ENCODE peak calls at places on chromosomes 16 and 17, in five cellular contexts. One of them, this sample, is unnamed.

GRCh38 chr17:41415833-41416335 is 8.5 kb downstream of the KRT37 start:
- DNase-seq in esophagus squamous epithelium: no peak
- DNase-seq in stimulated activated naive B cell treated with anti-CD40 and anti-IgM and Interleukin-4, amounts not matched to agents 10 μg/mL and 1 μg/mL and 100 μg/mL, for 72 hours: no peak
- DNase-seq in BJ: peak
- DNase-seq in EL: peak
- DNase-seq in this sample: peak

GRCh38 chr16:9077001-9077809 is 14.2 kb upstream of the HAPSTR1 start:
- DNase-seq in esophagus squamous epithelium: no peak
- DNase-seq in stimulated activated naive B cell treated with anti-CD40 and anti-IgM and Interleukin-4, amounts not matched to agents 10 μg/mL and 1 μg/mL and 100 μg/mL, for 72 hours: no peak
- DNase-seq in BJ: peak
- DNase-seq in EL: peak
- DNase-seq in this sample: no peak

GRCh38 chr16:1705688-1706385 is at the start of gene MAPK8IP3:
- DNase-seq in esophagus squamous epithelium: peak
- DNase-seq in stimulated activated naive B cell treated with anti-CD40 and anti-IgM and Interleukin-4, amounts not matched to agents 10 μg/mL and 1 μg/mL and 100 μg/mL, for 72 hours: peak
- DNase-seq in BJ: peak
- DNase-seq in EL: peak
- DNase-seq in this sample: peak

GRCh38 chr17:6596941-6597340 is 40.6 kb upstream of the PITPNM3 start:
- DNase-seq in esophagus squamous epithelium: no peak
- DNase-seq in stimulated activated naive B cell treated with anti-CD40 and anti-IgM and Interleukin-4, amounts not matched to agents 10 μg/mL and 1 μg/mL and 100 μg/mL, for 72 hours: no peak
- DNase-seq in BJ: no peak
- DNase-seq in EL: no peak
- DNase-seq in this sample: no peak

GRCh38 chr17:55601874-55602364 is 90.7 kb upstream of the SMIM36 start:
- DNase-seq in esophagus squamous epithelium: no peak
- DNase-seq in stimulated activated naive B cell treated with anti-CD40 and anti-IgM and Interleukin-4, amounts not matched to agents 10 μg/mL and 1 μg/mL and 100 μg/mL, for 72 hours: peak
- DNase-seq in BJ: no peak
- DNase-seq in EL: peak
- DNase-seq in this sample: no peak

GRCh38 chr16:27617678-27618077 is 67.7 kb downstream of the KATNIP start:
- DNase-seq in esophagus squamous epithelium: no peak
- DNase-seq in stimulated activated naive B cell treated with anti-CD40 and anti-IgM and Interleukin-4, amounts not matched to agents 10 μg/mL and 1 μg/mL and 100 μg/mL, for 72 hours: no peak
- DNase-seq in BJ: no peak
- DNase-seq in EL: no peak
- DNase-seq in this sample: no peak

GRCh38 chr17:42121066-42121769 is at the start of gene KAT2A:
- DNase-seq in esophagus squamous epithelium: no peak
- DNase-seq in stimulated activated naive B cell treated with anti-CD40 and anti-IgM and Interleukin-4, amounts not matched to agents 10 μg/mL and 1 μg/mL and 100 μg/mL, for 72 hours: peak
- DNase-seq in BJ: no peak
- DNase-seq in EL: peak
- DNase-seq in this sample: peak

GRCh38 chr17:42566873-42567573 is at the start of gene MLX:
- DNase-seq in esophagus squamous epithelium: peak
- DNase-seq in stimulated activated naive B cell treated with anti-CD40 and anti-IgM and Interleukin-4, amounts not matched to agents 10 μg/mL and 1 μg/mL and 100 μg/mL, for 72 hours: peak
- DNase-seq in BJ: peak
- DNase-seq in EL: peak
- DNase-seq in this sample: peak

GRCh38 chr17:21095735-21096134 is 31.0 kb upstream of the DHRS7B start:
- DNase-seq in esophagus squamous epithelium: no peak
- DNase-seq in stimulated activated naive B cell treated with anti-CD40 and anti-IgM and Interleukin-4, amounts not matched to agents 10 μg/mL and 1 μg/mL and 100 μg/mL, for 72 hours: no peak
- DNase-seq in BJ: no peak
- DNase-seq in EL: no peak
- DNase-seq in this sample: no peak

GRCh38 chr16:59698341-59698979 is 964.3 kb upstream of the GOT2 start:
- DNase-seq in esophagus squamous epithelium: no peak
- DNase-seq in stimulated activated naive B cell treated with anti-CD40 and anti-IgM and Interleukin-4, amounts not matched to agents 10 μg/mL and 1 μg/mL and 100 μg/mL, for 72 hours: no peak
- DNase-seq in BJ: no peak
- DNase-seq in EL: peak
- DNase-seq in this sample: no peak

GRCh38 chr17:35889818-35890773 is 9.9 kb upstream of the CCL5 start:
- DNase-seq in esophagus squamous epithelium: no peak
- DNase-seq in stimulated activated naive B cell treated with anti-CD40 and anti-IgM and Interleukin-4, amounts not matched to agents 10 μg/mL and 1 μg/mL and 100 μg/mL, for 72 hours: no peak
- DNase-seq in BJ: peak
- DNase-seq in EL: peak
- DNase-seq in this sample: no peak

GRCh38 chr17:60554377-60554788 is 28.3 kb upstream of the APPBP2 start:
- DNase-seq in esophagus squamous epithelium: no peak
- DNase-seq in stimulated activated naive B cell treated with anti-CD40 and anti-IgM and Interleukin-4, amounts not matched to agents 10 μg/mL and 1 μg/mL and 100 μg/mL, for 72 hours: no peak
- DNase-seq in BJ: peak
- DNase-seq in EL: peak
- DNase-seq in this sample: no peak

GRCh38 chr17:77571562-77571981 is 386.9 kb upstream of the TNRC6C start:
- DNase-seq in esophagus squamous epithelium: no peak
- DNase-seq in stimulated activated naive B cell treated with anti-CD40 and anti-IgM and Interleukin-4, amounts not matched to agents 10 μg/mL and 1 μg/mL and 100 μg/mL, for 72 hours: no peak
- DNase-seq in BJ: no peak
- DNase-seq in EL: no peak
- DNase-seq in this sample: no peak

GRCh38 chr17:31321971-31322370 is 549 bp upstream of the EVI2A start:
- DNase-seq in esophagus squamous epithelium: no peak
- DNase-seq in stimulated activated naive B cell treated with anti-CD40 and anti-IgM and Interleukin-4, amounts not matched to agents 10 μg/mL and 1 μg/mL and 100 μg/mL, for 72 hours: no peak
- DNase-seq in BJ: no peak
- DNase-seq in EL: no peak
- DNase-seq in this sample: no peak

GRCh38 chr17:4594406-4595349 is 10.3 kb downstream of the SMTNL2 start:
- DNase-seq in esophagus squamous epithelium: no peak
- DNase-seq in stimulated activated naive B cell treated with anti-CD40 and anti-IgM and Interleukin-4, amounts not matched to agents 10 μg/mL and 1 μg/mL and 100 μg/mL, for 72 hours: no peak
- DNase-seq in BJ: no peak
- DNase-seq in EL: no peak
- DNase-seq in this sample: no peak

GRCh38 chr16:58098207-58099096 is 30.7 kb downstream of the CFAP20 start:
- DNase-seq in esophagus squamous epithelium: no peak
- DNase-seq in stimulated activated naive B cell treated with anti-CD40 and anti-IgM and Interleukin-4, amounts not matched to agents 10 μg/mL and 1 μg/mL and 100 μg/mL, for 72 hours: no peak
- DNase-seq in BJ: peak
- DNase-seq in EL: peak
- DNase-seq in this sample: no peak

GRCh38 chr17:11880714-11881113 is 116.6 kb downstream of the ZNF18 start:
- DNase-seq in esophagus squamous epithelium: no peak
- DNase-seq in stimulated activated naive B cell treated with anti-CD40 and anti-IgM and Interleukin-4, amounts not matched to agents 10 μg/mL and 1 μg/mL and 100 μg/mL, for 72 hours: no peak
- DNase-seq in BJ: no peak
- DNase-seq in EL: no peak
- DNase-seq in this sample: no peak

GRCh38 chr17:33992113-33992512 is 263.0 kb upstream of the CCL2 start:
- DNase-seq in esophagus squamous epithelium: no peak
- DNase-seq in stimulated activated naive B cell treated with anti-CD40 and anti-IgM and Interleukin-4, amounts not matched to agents 10 μg/mL and 1 μg/mL and 100 μg/mL, for 72 hours: no peak
- DNase-seq in BJ: no peak
- DNase-seq in EL: no peak
- DNase-seq in this sample: no peak

GRCh38 chr16:2288701-2289100 is 20.8 kb upstream of the RNPS1 start:
- DNase-seq in esophagus squamous epithelium: no peak
- DNase-seq in stimulated activated naive B cell treated with anti-CD40 and anti-IgM and Interleukin-4, amounts not matched to agents 10 μg/mL and 1 μg/mL and 100 μg/mL, for 72 hours: no peak
- DNase-seq in BJ: no peak
- DNase-seq in EL: no peak
- DNase-seq in this sample: no peak

GRCh38 chr17:65131946-65132345 is 5.2 kb upstream of the RGS9 start:
- DNase-seq in esophagus squamous epithelium: no peak
- DNase-seq in stimulated activated naive B cell treated with anti-CD40 and anti-IgM and Interleukin-4, amounts not matched to agents 10 μg/mL and 1 μg/mL and 100 μg/mL, for 72 hours: no peak
- DNase-seq in BJ: peak
- DNase-seq in EL: peak
- DNase-seq in this sample: no peak

GRCh38 chr17:59451706-59452105 is 113.7 kb upstream of the DHX40 start:
- DNase-seq in esophagus squamous epithelium: no peak
- DNase-seq in stimulated activated naive B cell treated with anti-CD40 and anti-IgM and Interleukin-4, amounts not matched to agents 10 μg/mL and 1 μg/mL and 100 μg/mL, for 72 hours: no peak
- DNase-seq in BJ: no peak
- DNase-seq in EL: peak
- DNase-seq in this sample: no peak

GRCh38 chr17:32227910-32228309 is 37.7 kb upstream of the RHBDL3 start:
- DNase-seq in esophagus squamous epithelium: no peak
- DNase-seq in stimulated activated naive B cell treated with anti-CD40 and anti-IgM and Interleukin-4, amounts not matched to agents 10 μg/mL and 1 μg/mL and 100 μg/mL, for 72 hours: no peak
- DNase-seq in BJ: no peak
- DNase-seq in EL: no peak
- DNase-seq in this sample: no peak

GRCh38 chr17:39094607-39095308 is 56.7 kb downstream of the PLXDC1 start:
- DNase-seq in esophagus squamous epithelium: no peak
- DNase-seq in stimulated activated naive B cell treated with anti-CD40 and anti-IgM and Interleukin-4, amounts not matched to agents 10 μg/mL and 1 μg/mL and 100 μg/mL, for 72 hours: no peak
- DNase-seq in BJ: no peak
- DNase-seq in EL: no peak
- DNase-seq in this sample: no peak

GRCh38 chr17:42687707-42688275 is 5.5 kb downstream of the CNTNAP1 start:
- DNase-seq in esophagus squamous epithelium: no peak
- DNase-seq in stimulated activated naive B cell treated with anti-CD40 and anti-IgM and Interleukin-4, amounts not matched to agents 10 μg/mL and 1 μg/mL and 100 μg/mL, for 72 hours: no peak
- DNase-seq in BJ: no peak
- DNase-seq in EL: no peak
- DNase-seq in this sample: no peak

GRCh38 chr17:43384476-43384862 is 14.3 kb upstream of the ARL4D start:
- DNase-seq in esophagus squamous epithelium: no peak
- DNase-seq in stimulated activated naive B cell treated with anti-CD40 and anti-IgM and Interleukin-4, amounts not matched to agents 10 μg/mL and 1 μg/mL and 100 μg/mL, for 72 hours: no peak
- DNase-seq in BJ: no peak
- DNase-seq in EL: no peak
- DNase-seq in this sample: no peak

GRCh38 chr17:74474043-74474792 is 7.8 kb downstream of the CD300A start:
- DNase-seq in esophagus squamous epithelium: no peak
- DNase-seq in stimulated activated naive B cell treated with anti-CD40 and anti-IgM and Interleukin-4, amounts not matched to agents 10 μg/mL and 1 μg/mL and 100 μg/mL, for 72 hours: no peak
- DNase-seq in BJ: no peak
- DNase-seq in EL: no peak
- DNase-seq in this sample: no peak

GRCh38 chr16:56848955-56849689 is 15.9 kb upstream of the SLC12A3 start:
- DNase-seq in esophagus squamous epithelium: no peak
- DNase-seq in stimulated activated naive B cell treated with anti-CD40 and anti-IgM and Interleukin-4, amounts not matched to agents 10 μg/mL and 1 μg/mL and 100 μg/mL, for 72 hours: no peak
- DNase-seq in BJ: no peak
- DNase-seq in EL: peak
- DNase-seq in this sample: peak

GRCh38 chr16:57244767-57245471 is at the start of gene ARL2BP:
- DNase-seq in esophagus squamous epithelium: peak
- DNase-seq in stimulated activated naive B cell treated with anti-CD40 and anti-IgM and Interleukin-4, amounts not matched to agents 10 μg/mL and 1 μg/mL and 100 μg/mL, for 72 hours: peak
- DNase-seq in BJ: peak
- DNase-seq in EL: peak
- DNase-seq in this sample: peak

GRCh38 chr17:64718058-64718457 is 56.0 kb upstream of the SMURF2 start:
- DNase-seq in esophagus squamous epithelium: no peak
- DNase-seq in stimulated activated naive B cell treated with anti-CD40 and anti-IgM and Interleukin-4, amounts not matched to agents 10 μg/mL and 1 μg/mL and 100 μg/mL, for 72 hours: no peak
- DNase-seq in BJ: no peak
- DNase-seq in EL: no peak
- DNase-seq in this sample: no peak

GRCh38 chr16:57998992-57999365 is 1.5 kb downstream of the ZNF319 start:
- DNase-seq in esophagus squamous epithelium: no peak
- DNase-seq in stimulated activated naive B cell treated with anti-CD40 and anti-IgM and Interleukin-4, amounts not matched to agents 10 μg/mL and 1 μg/mL and 100 μg/mL, for 72 hours: no peak
- DNase-seq in BJ: no peak
- DNase-seq in EL: no peak
- DNase-seq in this sample: no peak

GRCh38 chr17:70552982-70553334 is 383.6 kb downstream of the KCNJ2 start:
- DNase-seq in esophagus squamous epithelium: no peak
- DNase-seq in stimulated activated naive B cell treated with anti-CD40 and anti-IgM and Interleukin-4, amounts not matched to agents 10 μg/mL and 1 μg/mL and 100 μg/mL, for 72 hours: no peak
- DNase-seq in BJ: no peak
- DNase-seq in EL: no peak
- DNase-seq in this sample: no peak

GRCh38 chr17:73017653-73018052 is 74.8 kb downstream of the SLC39A11 start:
- DNase-seq in esophagus squamous epithelium: no peak
- DNase-seq in stimulated activated naive B cell treated with anti-CD40 and anti-IgM and Interleukin-4, amounts not matched to agents 10 μg/mL and 1 μg/mL and 100 μg/mL, for 72 hours: no peak
- DNase-seq in BJ: peak
- DNase-seq in EL: peak
- DNase-seq in this sample: no peak

GRCh38 chr16:49532243-49532870 is 158.8 kb downstream of the C16orf78 start:
- DNase-seq in esophagus squamous epithelium: no peak
- DNase-seq in stimulated activated naive B cell treated with anti-CD40 and anti-IgM and Interleukin-4, amounts not matched to agents 10 μg/mL and 1 μg/mL and 100 μg/mL, for 72 hours: no peak
- DNase-seq in BJ: no peak
- DNase-seq in EL: no peak
- DNase-seq in this sample: no peak

GRCh38 chr16:1614226-1615102 is 2.3 kb downstream of the CRAMP1 start:
- DNase-seq in esophagus squamous epithelium: no peak
- DNase-seq in stimulated activated naive B cell treated with anti-CD40 and anti-IgM and Interleukin-4, amounts not matched to agents 10 μg/mL and 1 μg/mL and 100 μg/mL, for 72 hours: peak
- DNase-seq in BJ: no peak
- DNase-seq in EL: peak
- DNase-seq in this sample: no peak

GRCh38 chr17:39178516-39178915 is 12.6 kb upstream of the ARL5C start:
- DNase-seq in esophagus squamous epithelium: no peak
- DNase-seq in stimulated activated naive B cell treated with anti-CD40 and anti-IgM and Interleukin-4, amounts not matched to agents 10 μg/mL and 1 μg/mL and 100 μg/mL, for 72 hours: no peak
- DNase-seq in BJ: no peak
- DNase-seq in EL: peak
- DNase-seq in this sample: no peak